ENCODE peak calls at places on chromosomes 12 and 14, in four cellular contexts. C is AG04449, Q is activated B cell treated with CpG ODN at 0.5 μM for 24 hours, K is right atrium auricular region. E is an unnamed sample.

GRCh38 chr14:99841436-99842071 is 48.3 kb downstream of the EML1 start:
- DNase-seq in K (no peak), Q (no peak), C (no peak), E (no peak)

GRCh38 chr12:96814200-96814599 is 92.9 kb upstream of the NEDD1 start:
- DNase-seq in Q (no peak), C (no peak), K (no peak), E (no peak)

GRCh38 chr12:94172973-94173372 is 24.6 kb downstream of the PLXNC1 start:
- DNase-seq in K (no peak), C (peak; percentile 94), Q (no peak), E (peak; percentile 91)

GRCh38 chr12:82981150-82981549 is 294.4 kb downstream of the TMTC2 start:
- DNase-seq in Q (no peak), C (no peak), K (no peak), E (no peak)

GRCh38 chr12:112998997-112999767 is 20.9 kb downstream of the OAS2 start:
- DNase-seq in C (no peak), K (no peak), Q (no peak), E (no peak)

GRCh38 chr14:63432228-63432627 is 110.9 kb downstream of the PPP2R5E start:
- DNase-seq in K (no peak), Q (no peak), C (no peak), E (no peak)

GRCh38 chr14:102316048-102316745 is 3.3 kb upstream of the ZNF839 start:
- DNase-seq in K (no peak), C (no peak), Q (no peak), E (no peak)

GRCh38 chr14:32010561-32011188 is 66.4 kb upstream of the ARHGAP5 start:
- DNase-seq in Q (no peak), K (no peak), C (no peak), E (no peak)

GRCh38 chr12:47789141-47789540 is 16.1 kb downstream of the SLC48A1 start:
- DNase-seq in K (no peak), C (no peak), Q (no peak), E (no peak)

GRCh38 chr14:91573894-91574837 is 64.1 kb upstream of the PPP4R3A start:
- DNase-seq in K (no peak), Q (peak; percentile 49), C (peak; percentile 5), E (no peak)

GRCh38 chr12:30425445-30425844 is 270.2 kb downstream of the IPO8 start:
- DNase-seq in K (no peak), Q (no peak), C (no peak), E (no peak)

GRCh38 chr12:55840581-55841351 is 2.0 kb downstream of the MMP19 start:
- DNase-seq in K (no peak), C (no peak), Q (no peak), E (no peak)

GRCh38 chr14:67674480-67675218 is at the start of gene VTI1B:
- DNase-seq in C (no peak), Q (peak; percentile 86), K (peak; percentile 64), E (peak; percentile 67)

GRCh38 chr14:75479770-75480600 is 42.3 kb upstream of the BATF start:
- DNase-seq in K (no peak), C (no peak), Q (no peak), E (no peak)

GRCh38 chr14:103330536-103330935 is 3.5 kb upstream of the EIF5 start:
- DNase-seq in C (no peak), K (no peak), Q (no peak), E (no peak)

GRCh38 chr12:95214466-95214865 is 2.8 kb downstream of the FGD6 start:
- DNase-seq in K (no peak), Q (no peak), C (no peak), E (no peak)

GRCh38 chr14:31024042-31024480 is 1.4 kb upstream of the AP4S1 start:
- DNase-seq in Q (no peak), C (no peak), K (no peak), E (no peak)

GRCh38 chr12:121719926-121720414 is 7.4 kb downstream of the TMEM120B start:
- DNase-seq in Q (no peak), C (peak; percentile 44), K (no peak), E (no peak)

GRCh38 chr12:5034605-5035004 is 9.1 kb upstream of the KCNA5 start:
- DNase-seq in Q (no peak), C (no peak), K (no peak), E (no peak)

GRCh38 chr12:86233126-86233525 is 23.1 kb downstream of the MGAT4C start:
- DNase-seq in K (no peak), Q (no peak), C (no peak), E (no peak)

GRCh38 chr14:54001189-54001878 is 44.7 kb upstream of the BMP4 start:
- DNase-seq in C (no peak), Q (no peak), K (no peak), E (no peak)

GRCh38 chr14:23153891-23154796 is 29.3 kb downstream of the SLC7A8 start:
- DNase-seq in Q (no peak), C (no peak), K (peak; percentile 96), E (no peak)

GRCh38 chr12:76268267-76268666 is 79.9 kb downstream of the BBS10 start:
- DNase-seq in K (no peak), Q (no peak), C (no peak), E (no peak)

GRCh38 chr12:54891717-54892478 is 37.6 kb downstream of the MUCL1 start:
- DNase-seq in C (no peak), K (no peak), Q (no peak), E (no peak)

GRCh38 chr14:21978184-21978998 is 304.8 kb upstream of the OR4E1 start:
- DNase-seq in Q (no peak), C (no peak), K (no peak), E (no peak)

GRCh38 chr12:12699345-12699744 is 3.4 kb upstream of the GPR19 start:
- DNase-seq in C (no peak), Q (no peak), K (no peak), E (no peak)

GRCh38 chr12:53051881-53052412 is 2.1 kb downstream of the TNS2 start:
- DNase-seq in K (no peak), Q (no peak), C (no peak), E (no peak)

GRCh38 chr12:53049582-53050318 is at the start of gene TNS2:
- DNase-seq in Q (no peak), C (no peak), K (peak; percentile 95), E (no peak)

GRCh38 chr12:53050426-53051057 is 677 bp downstream of the TNS2 start:
- DNase-seq in Q (no peak), K (no peak), C (no peak), E (no peak)

GRCh38 chr12:53052419-53053222 is 2.8 kb downstream of the TNS2 start:
- DNase-seq in C (no peak), Q (no peak), K (peak; percentile 92), E (no peak)

DNA sequence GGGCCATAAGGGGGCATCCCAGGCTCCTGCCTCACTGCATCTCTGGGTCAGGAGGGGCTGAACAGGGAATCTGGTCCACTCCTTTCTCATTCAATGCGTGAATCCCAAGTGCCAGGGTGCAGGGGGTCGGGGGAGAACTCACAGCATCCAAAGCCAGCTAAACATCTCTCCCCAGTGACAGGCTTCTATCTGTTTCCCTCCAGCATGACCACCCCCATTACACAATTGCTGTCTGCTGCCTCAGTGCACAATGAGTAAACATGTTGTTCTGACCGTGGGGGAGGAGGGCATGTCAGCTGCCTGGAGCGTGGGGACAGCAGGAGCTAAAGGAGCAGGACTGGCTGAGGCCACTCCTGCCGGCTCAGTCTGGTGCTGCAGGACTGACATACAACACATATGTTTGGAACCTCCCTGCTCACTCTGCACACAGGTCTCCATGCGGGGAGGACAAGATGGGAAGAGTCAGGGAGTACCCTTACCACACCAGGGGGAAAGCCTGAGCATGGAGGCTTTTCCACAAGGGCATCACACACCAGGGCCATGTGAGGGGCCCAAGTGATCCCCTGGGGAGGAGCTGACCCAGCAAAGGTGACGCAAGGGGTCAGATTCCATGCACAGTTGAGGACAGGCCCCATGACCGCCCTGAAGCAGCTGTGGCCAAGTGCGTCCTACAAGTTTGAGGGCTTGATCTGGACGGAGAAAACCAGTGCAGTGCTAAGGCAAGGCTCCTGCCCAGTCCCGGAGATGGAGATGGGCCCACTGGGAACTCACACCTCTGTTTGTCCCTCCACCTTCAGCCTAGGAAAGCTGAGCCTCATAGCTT is 1.4 kb downstream of the TNS2 start:
- DNase-seq in C (no peak), K (peak; percentile 94), Q (no peak), E (no peak)
- TF ChIP-seq CTCF in C (peak; percentile 5), K (peak; percentile 16), Q (no peak), E (no peak)

DNA sequence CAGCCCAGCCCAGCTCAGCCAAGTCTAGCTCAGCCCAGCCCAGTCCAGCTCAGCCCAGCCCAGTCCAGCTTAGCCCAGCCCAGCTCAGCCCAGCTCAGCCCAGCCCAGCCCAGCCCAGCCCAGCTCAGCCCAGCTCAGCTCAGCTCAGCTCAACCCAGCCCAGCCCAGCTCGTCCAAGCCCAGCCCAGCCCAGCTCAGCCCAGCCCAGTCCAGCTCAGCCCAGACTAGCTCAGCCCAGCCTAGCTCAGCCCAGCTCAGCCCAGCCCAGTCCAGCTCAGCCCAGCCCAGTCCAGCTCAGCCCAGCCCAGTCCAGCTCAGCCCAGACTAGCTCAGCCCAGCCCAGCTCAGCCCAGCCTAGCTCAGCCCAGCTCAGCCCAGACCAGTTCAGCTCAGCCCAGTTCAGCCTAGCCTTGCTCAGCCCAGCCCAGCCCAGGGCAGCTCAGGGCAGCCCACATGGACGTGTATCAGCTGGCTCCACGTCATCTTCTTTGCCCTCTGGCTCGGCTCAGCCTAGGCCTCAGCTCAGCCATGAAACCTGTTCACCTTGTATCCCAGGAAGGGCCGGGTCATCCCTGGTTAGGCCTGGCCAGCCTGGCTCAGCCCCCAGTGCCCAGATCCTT is 185.6 kb downstream of the TMEM121 start:
- DNase-seq in Q (no peak), K (no peak), C (no peak), E (no peak)
- TF ChIP-seq CTCF in Q (no peak), K (no peak), C (no peak), E (no peak)

GRCh38 chr12:70561550-70561949 is 75.7 kb downstream of the PTPRB start:
- DNase-seq in K (no peak), C (no peak), Q (no peak), E (no peak)
- TF ChIP-seq CTCF in K (no peak), C (no peak), Q (no peak), E (no peak)

GRCh38 chr14:70827366-70828151 is 18.2 kb upstream of the MAP3K9 start:
- DNase-seq in K (no peak), C (no peak), Q (no peak), E (no peak)
- TF ChIP-seq CTCF in K (no peak), C (no peak), Q (no peak), E (no peak)

GRCh38 chr12:3964404-3964803 is 91.2 kb upstream of the PARP11 start:
- DNase-seq in C (no peak), K (no peak), Q (no peak), E (no peak)
- TF ChIP-seq CTCF in C (peak; percentile 12), K (peak; percentile 62), Q (no peak), E (no peak)

GRCh38 chr12:58252914-58253313 is 311.5 kb downstream of the ATP23 start:
- DNase-seq in Q (no peak), K (no peak), C (no peak), E (no peak)

GRCh38 chr12:58249610-58250009 is 308.2 kb downstream of the ATP23 start:
- DNase-seq in K (no peak), C (no peak), Q (no peak), E (no peak)

GRCh38 chr12:58242803-58243628 is 301.6 kb downstream of the ATP23 start:
- DNase-seq in C (no peak), K (no peak), Q (no peak), E (no peak)

GRCh38 chr12:58248599-58248998 is 307.2 kb downstream of the ATP23 start:
- DNase-seq in K (no peak), C (no peak), Q (no peak), E (no peak)

DNA sequence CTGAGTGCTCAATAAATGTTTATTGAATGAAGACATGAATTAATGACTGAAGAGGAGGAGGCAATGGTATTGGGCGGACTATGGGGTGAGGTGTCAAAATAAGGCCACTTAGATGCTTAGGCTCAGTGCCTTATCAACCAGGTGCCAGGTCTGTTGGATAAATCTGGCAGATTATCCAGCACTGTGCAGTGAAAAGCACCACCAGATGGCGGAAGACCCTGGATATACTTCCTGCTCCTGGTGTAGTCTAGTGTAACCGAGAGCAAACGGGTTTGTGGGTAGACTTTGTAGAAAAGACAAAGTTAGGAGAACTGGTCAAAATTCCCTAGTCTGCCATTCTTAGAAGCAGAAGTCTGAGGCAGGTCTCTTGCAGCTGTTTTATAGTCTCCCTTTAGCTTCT is 306.3 kb downstream of the ATP23 start:
- DNase-seq in C (no peak), K (no peak), Q (no peak), E (no peak)
- TF ChIP-seq CTCF in C (no peak), K (no peak), Q (no peak), E (no peak)

E was measured in CD14-positive monocyte.